ENCODE peak calls at places on chromosome 12, in nine cellular contexts. E, G, Q, R, N, H, K, V and I are unnamed samples.

GRCh38 chr12:121084229-121084628 is 45.2 kb upstream of the OASL start:
- DNase-seq in E (no peak), G (no peak), Q (no peak), R (no peak), N (no peak), H (no peak), K (no peak), V (no peak), I (no peak)

GRCh38 chr12:69330475-69331473 is 17.4 kb upstream of the LYZ start:
- DNase-seq in E (peak), G (peak), Q (peak), R (peak), N (peak), H (no peak), K (peak), V (no peak), I (peak)

GRCh38 chr12:124774462-124775167 is 89.0 kb downstream of the SCARB1 start:
- DNase-seq in E (peak), G (peak), Q (peak), R (peak), N (no peak), H (no peak), K (peak), V (peak), I (no peak)

GRCh38 chr12:70891059-70891632 is 29.4 kb downstream of the PTPRR start:
- DNase-seq in E (no peak), G (no peak), Q (no peak), R (no peak), N (no peak), H (no peak), K (no peak), V (no peak), I (no peak)

GRCh38 chr12:51893786-51894185 is 5.9 kb downstream of the ANKRD33 start:
- DNase-seq in E (no peak), G (no peak), Q (no peak), R (no peak), N (no peak), H (no peak), K (no peak), V (no peak), I (peak)

GRCh38 chr12:92538970-92539749 is 163.6 kb upstream of the PLEKHG7 start:
- DNase-seq in E (no peak), G (peak), Q (peak), R (peak), N (no peak), H (no peak), K (no peak), V (peak), I (no peak)

GRCh38 chr12:2382391-2383155 is 329.8 kb downstream of the CACNA1C start:
- DNase-seq in E (no peak), G (peak), Q (no peak), R (peak), N (no peak), H (no peak), K (no peak), V (no peak), I (no peak)

GRCh38 chr12:16844875-16845274 is 238.9 kb upstream of the LMO3 start:
- DNase-seq in E (no peak), G (no peak), Q (no peak), R (no peak), N (no peak), H (no peak), K (no peak), V (no peak), I (no peak)

GRCh38 chr12:102948941-102949352 is 8.5 kb upstream of the ASCL1 start:
- DNase-seq in E (peak), G (peak), Q (peak), R (peak), N (no peak), H (peak), K (peak), V (no peak), I (peak)

GRCh38 chr12:127284870-127285431 is 982.0 kb upstream of the TMEM132C start:
- DNase-seq in E (no peak), G (peak), Q (peak), R (no peak), N (no peak), H (no peak), K (no peak), V (no peak), I (no peak)

GRCh38 chr12:114096461-114096860 is 130.3 kb upstream of the RBM19 start:
- DNase-seq in E (no peak), G (peak), Q (peak), R (no peak), N (no peak), H (no peak), K (no peak), V (no peak), I (no peak)

GRCh38 chr12:89212339-89212771 is 139.9 kb downstream of the DUSP6 start:
- DNase-seq in E (no peak), G (no peak), Q (no peak), R (no peak), N (no peak), H (no peak), K (no peak), V (no peak), I (no peak)

GRCh38 chr12:118119449-118119879 is 15.7 kb upstream of the VSIG10 start:
- DNase-seq in E (no peak), G (no peak), Q (no peak), R (no peak), N (no peak), H (no peak), K (no peak), V (no peak), I (no peak)

GRCh38 chr12:117045998-117046374 is 53.2 kb downstream of the TESC start:
- DNase-seq in E (no peak), G (peak), Q (peak), R (peak), N (no peak), H (no peak), K (no peak), V (no peak), I (no peak)

GRCh38 chr12:3218846-3219632 is 141.9 kb downstream of the TSPAN9 start:
- DNase-seq in E (no peak), G (no peak), Q (no peak), R (no peak), N (no peak), H (no peak), K (no peak), V (no peak), I (no peak)

GRCh38 chr12:4539167-4539870 is 629 bp downstream of the RAD51AP1 start:
- DNase-seq in E (no peak), G (no peak), Q (peak), R (peak), N (no peak), H (no peak), K (no peak), V (no peak), I (no peak)